ENCODE peak calls at places on chromosomes 12 and 14, in nine cellular contexts. V is brain microvascular endothelial cell, R is HFF-Myc, Q is LNCaP clone FGC, G is fibroblast of lung, Y is left ventricle myocardium inferior, M is tibial artery, B is cardiac muscle cell, A is prostate gland. X is an unnamed sample.

GRCh38 chr12:49198431-49199155 is 9.7 kb upstream of the TUBA1A start:
- DNase-seq in M (no peak), A (no peak), B (peak; percentile 89), Q (no peak), R (peak; percentile 94), V (peak; percentile 90), Y (peak; percentile 45), G (peak; percentile 81), X (peak; percentile 96)

GRCh38 chr12:69908208-69908607 is 83.2 kb downstream of the MYRFL start:
- DNase-seq in G (no peak), A (no peak), R (no peak), B (peak; percentile 55), Y (no peak), Q (no peak), V (peak; percentile 24), M (no peak), X (no peak)

GRCh38 chr12:114444422-114445279 is 38.7 kb upstream of the TBX5 start:
- DNase-seq in G (no peak), A (no peak), R (no peak), V (no peak), Y (no peak), B (no peak), Q (no peak), M (no peak), X (no peak)

GRCh38 chr14:90664911-90665695 is 151.1 kb downstream of the TTC7B start:
- DNase-seq in A (no peak), M (no peak), V (no peak), Q (no peak), R (no peak), B (peak; percentile 44), G (peak; percentile 45), Y (no peak), X (no peak)

GRCh38 chr12:2868986-2869385 is 8.0 kb downstream of the FOXM1 start:
- DNase-seq in A (no peak), G (peak; percentile 57), B (no peak), M (no peak), V (no peak), Y (no peak), Q (no peak), R (no peak), X (no peak)

GRCh38 chr12:104215638-104216297 is at the start of gene TXNRD1:
- DNase-seq in Q (no peak), B (peak; percentile 86), V (peak; percentile 64), Y (peak; percentile 87), R (no peak), M (peak; percentile 83), A (peak; percentile 63), G (peak; percentile 81), X (no peak)

GRCh38 chr14:87522575-87522974 is 470.4 kb downstream of the GALC start:
- DNase-seq in V (no peak), Q (peak; percentile 18), R (no peak), A (no peak), Y (no peak), B (no peak), M (no peak), G (no peak), X (no peak)

GRCh38 chr12:124531281-124531745 is 36.1 kb downstream of the NCOR2 start:
- DNase-seq in Q (no peak), R (no peak), A (no peak), B (no peak), Y (no peak), G (no peak), M (no peak), V (no peak), X (no peak)

GRCh38 chr12:102480401-102480800 is at the start of gene IGF1:
- DNase-seq in B (peak; percentile 82), A (no peak), R (peak; percentile 15), Q (no peak), M (no peak), G (peak; percentile 63), V (no peak), Y (no peak), X (peak; percentile 6)

GRCh38 chr12:123278150-123278627 is 6.5 kb upstream of the CDK2AP1 start:
- DNase-seq in G (no peak), R (no peak), B (no peak), Q (no peak), V (no peak), M (no peak), Y (no peak), A (no peak), X (no peak)

GRCh38 chr12:101967506-101967905 is 90.1 kb downstream of the DRAM1 start:
- DNase-seq in V (no peak), Y (no peak), G (no peak), Q (no peak), R (no peak), B (no peak), A (no peak), M (no peak), X (no peak)

GRCh38 chr12:63301311-63301710 is 150.3 kb upstream of the AVPR1A start:
- DNase-seq in Q (no peak), G (no peak), Y (no peak), A (no peak), V (peak; percentile 36), R (no peak), B (no peak), M (no peak), X (no peak)

GRCh38 chr14:100109594-100109955 is 44.4 kb downstream of the EVL start:
- DNase-seq in A (no peak), B (no peak), Y (no peak), M (peak; percentile 12), Q (no peak), R (no peak), V (no peak), G (no peak), X (no peak)

GRCh38 chr12:96177013-96177412 is 17.2 kb upstream of the ELK3 start:
- DNase-seq in Y (no peak), A (no peak), R (no peak), G (peak; percentile 42), M (no peak), V (peak; percentile 90), B (peak; percentile 36), Q (no peak), X (no peak)

GRCh38 chr12:131836193-131836592 is 8.0 kb downstream of the MMP17 start:
- DNase-seq in G (peak; percentile 37), R (no peak), Q (no peak), A (no peak), V (no peak), Y (no peak), M (no peak), B (peak; percentile 33), X (no peak)
- TF ChIP-seq CTCF in G (peak; percentile 44), R (peak; percentile 36), Q (peak; percentile 18), A (no peak), V (peak; percentile 59), Y (peak; percentile 61), M (no peak), B (peak; percentile 49), X (peak; percentile 40)

GRCh38 chr14:60723218-60724079 is 702 bp downstream of the SIX4 start:
- DNase-seq in Y (no peak), A (peak; percentile 38), G (peak; percentile 62), B (peak; percentile 66), M (peak; percentile 45), V (peak; percentile 52), R (no peak), Q (no peak), X (no peak)
- H3K4me3 ChIP-seq in Y (peak overlapping the region; percentile 86), A (peak overlapping the region; percentile 88), G (peak overlapping the region; percentile 68), B (peak overlapping the region; percentile 93), M (peak overlapping the region; percentile 76), V (peak overlapping the region; percentile 92), R (peak overlapping the region; percentile 94), Q (peak overlapping the region; percentile 82), X (peak overlapping the region; percentile 89)

GRCh38 chr14:64475585-64476273 is 10.4 kb downstream of the AKAP5 start:
- DNase-seq in R (no peak), M (no peak), G (no peak), Y (no peak), Q (no peak), A (no peak), B (no peak), V (no peak), X (no peak)

GRCh38 chr14:64474041-64474440 is 8.7 kb downstream of the AKAP5 start:
- DNase-seq in G (no peak), R (no peak), Y (no peak), B (no peak), A (no peak), M (no peak), Q (no peak), V (no peak), X (no peak)

GRCh38 chr14:64476438-64476837 is 11.1 kb downstream of the AKAP5 start:
- DNase-seq in Y (no peak), M (no peak), R (no peak), Q (no peak), V (no peak), G (no peak), A (no peak), B (no peak), X (no peak)

GRCh38 chr14:64474698-64475097 is 9.4 kb downstream of the AKAP5 start:
- DNase-seq in Q (no peak), V (no peak), Y (no peak), G (no peak), A (no peak), R (no peak), B (no peak), M (no peak), X (no peak)

DNA sequence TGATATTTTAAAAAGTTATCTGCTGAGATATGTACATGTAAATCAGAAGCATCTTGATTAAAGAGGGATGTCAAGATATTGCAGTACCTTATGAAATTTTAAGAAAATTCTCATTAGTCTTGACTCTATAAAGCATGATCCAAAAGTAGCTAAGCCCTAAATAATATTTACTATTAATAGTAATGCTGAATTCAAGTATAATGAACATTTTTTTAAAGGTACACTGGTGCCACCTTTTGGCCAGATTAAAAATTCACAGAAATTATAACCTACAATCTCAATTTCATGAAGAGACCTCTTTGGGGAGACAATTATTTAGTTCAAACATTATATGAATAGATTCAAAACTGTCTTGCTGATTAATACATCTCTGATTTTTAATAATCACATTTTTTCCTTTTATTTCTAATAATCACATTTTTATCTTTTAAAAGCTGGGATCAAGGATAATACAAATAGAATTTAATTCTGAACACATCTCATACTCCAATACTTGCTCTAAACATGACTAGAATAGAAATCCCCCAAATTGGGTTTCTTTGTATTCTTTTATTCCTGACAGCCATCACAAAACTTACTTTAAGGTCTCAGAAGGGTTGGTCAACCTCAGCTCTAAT is 13.4 kb downstream of the AKAP5 start:
- DNase-seq in M (no peak), Y (no peak), G (peak; percentile 52), R (no peak), V (peak; percentile 9), B (peak; percentile 56), A (no peak), Q (no peak), X (peak; percentile 27)
- TF ChIP-seq CTCF in M (peak; percentile 52), Y (peak; percentile 57), G (peak; percentile 36), R (no peak), V (peak; percentile 22), B (peak; percentile 40), A (peak; percentile 29), Q (peak; percentile 37), X (no peak)

GRCh38 chr14:97977711-97978261 is 1180.6 kb downstream of the VRK1 start:
- DNase-seq in R (no peak), M (peak; percentile 45), B (peak; percentile 6), V (no peak), Y (peak; percentile 79), Q (no peak), A (peak; percentile 74), G (peak; percentile 3), X (peak; percentile 29)

GRCh38 chr14:97978336-97978735 is 1181.2 kb downstream of the VRK1 start:
- DNase-seq in V (peak; percentile 27), Y (peak; percentile 76), B (no peak), G (peak; percentile 11), M (peak; percentile 64), R (no peak), Q (peak; percentile 19), A (peak; percentile 72), X (peak; percentile 50)

GRCh38 chr14:97975960-97976359 is 1178.8 kb downstream of the VRK1 start:
- DNase-seq in R (no peak), G (no peak), M (no peak), Q (no peak), A (no peak), V (no peak), Y (no peak), B (no peak), X (no peak)

GRCh38 chr14:97976861-97977260 is 1179.7 kb downstream of the VRK1 start:
- DNase-seq in Y (peak; percentile 27), A (no peak), G (no peak), M (no peak), V (no peak), R (no peak), Q (no peak), B (no peak), X (no peak)
- H3K4me3 ChIP-seq in Y (peak overlapping the region; percentile 65), A (no peak overlapping the region), G (no peak overlapping the region), M (peak overlapping the region; percentile 53), V (no peak overlapping the region), R (no peak overlapping the region), Q (no peak overlapping the region), B (no peak overlapping the region), X (no peak overlapping the region)